ENCODE peak calls at places on chromosomes 12 and 14, in eight cellular contexts. R is pancreas, E is endothelial cell of umbilical vein, H is coronary artery, Z is cardiac muscle cell, K is foreskin fibroblast, D is OCI-LY7, N is AG10803. A is an unnamed sample.

GRCh38 chr12:51320695-51321320 is 3.2 kb downstream of the BIN2 start:
- DNase-seq in D (peak), K (no peak), H (no peak), N (peak), Z (peak), E (no peak), R (no peak), A (no peak)

GRCh38 chr12:113302466-113302865 is 32.4 kb downstream of the SLC8B1 start:
- DNase-seq in H (no peak), N (no peak), R (no peak), E (no peak), K (no peak), Z (no peak), D (no peak), A (no peak)

GRCh38 chr12:109770104-109770860 is 56.7 kb downstream of the FAM222A start:
- DNase-seq in E (no peak), D (no peak), K (no peak), Z (no peak), R (no peak), H (peak), N (no peak), A (no peak)

GRCh38 chr14:81269100-81269978 is 48.6 kb upstream of the GTF2A1 start:
- DNase-seq in H (no peak), K (peak), E (peak), Z (peak), N (peak), D (peak), R (no peak), A (peak)

GRCh38 chr12:68779280-68779679 is 28.7 kb upstream of the MDM2 start:
- DNase-seq in Z (no peak), R (no peak), D (no peak), K (no peak), E (no peak), N (no peak), H (no peak), A (no peak)

GRCh38 chr12:45362291-45362690 is 146.4 kb downstream of the ANO6 start:
- DNase-seq in Z (no peak), N (no peak), E (no peak), D (no peak), R (no peak), K (no peak), H (no peak), A (no peak)

GRCh38 chr12:30820406-30820946 is 65.7 kb upstream of the CAPRIN2 start:
- DNase-seq in R (no peak), D (no peak), N (no peak), E (no peak), H (no peak), Z (no peak), K (no peak), A (no peak)

GRCh38 chr12:89781961-89782360 is 73.3 kb upstream of the ATP2B1 start:
- DNase-seq in K (no peak), H (no peak), D (no peak), E (no peak), R (no peak), Z (no peak), N (no peak), A (no peak)

GRCh38 chr14:58701156-58701555 is 63.4 kb downstream of the DACT1 start:
- DNase-seq in N (no peak), Z (no peak), E (no peak), D (no peak), K (no peak), R (no peak), H (no peak), A (no peak)

GRCh38 chr14:95659986-95660385 is 26.2 kb upstream of the TCL1B start:
- DNase-seq in H (no peak), K (no peak), D (no peak), R (no peak), Z (no peak), N (no peak), E (no peak), A (no peak)

GRCh38 chr14:79629891-79630560 is 581.3 kb downstream of the DIO2 start:
- DNase-seq in Z (peak), H (no peak), K (no peak), R (no peak), E (no peak), N (no peak), D (no peak), A (no peak)

GRCh38 chr12:92912052-92912451 is 17.0 kb downstream of the EEA1 start:
- DNase-seq in N (peak), K (peak), D (no peak), Z (no peak), H (no peak), R (no peak), E (no peak), A (peak)

GRCh38 chr14:92597873-92598548 is 84.4 kb downstream of the RIN3 start:
- DNase-seq in E (no peak), H (no peak), N (no peak), D (no peak), Z (no peak), K (no peak), R (no peak), A (no peak)

GRCh38 chr12:52155048-52155868 is 36.6 kb downstream of the KRT80 start:
- DNase-seq in E (no peak), H (no peak), K (no peak), N (peak), R (no peak), D (no peak), Z (no peak), A (no peak)

GRCh38 chr12:63942464-63943241 is 98.2 kb downstream of the SRGAP1 start:
- DNase-seq in K (no peak), R (no peak), D (no peak), N (no peak), H (no peak), Z (no peak), E (no peak), A (no peak)

GRCh38 chr12:128388461-128388921 is 121.5 kb downstream of the TMEM132C start:
- DNase-seq in N (no peak), R (no peak), D (no peak), H (no peak), Z (no peak), K (no peak), E (no peak), A (no peak)

GRCh38 chr12:93540506-93540905 is 32.0 kb upstream of the SOCS2 start:
- DNase-seq in R (no peak), Z (no peak), E (peak), D (no peak), K (peak), H (no peak), N (peak), A (no peak)

GRCh38 chr12:47361389-47362031 is 281.8 kb upstream of the AMIGO2 start:
- DNase-seq in K (no peak), E (no peak), Z (no peak), H (no peak), R (no peak), D (peak), N (no peak), A (no peak)

GRCh38 chr14:61568572-61569011 is 126.7 kb upstream of the HIF1A start:
- DNase-seq in R (peak), N (no peak), D (peak), H (no peak), E (no peak), Z (peak), K (no peak), A (no peak)

GRCh38 chr12:52205584-52206308 is 13.9 kb upstream of the KRT80 start:
- DNase-seq in Z (no peak), K (no peak), R (no peak), E (no peak), D (no peak), H (no peak), N (no peak), A (no peak)

GRCh38 chr14:31945701-31946100 is 131.4 kb upstream of the ARHGAP5 start:
- DNase-seq in E (no peak), N (no peak), Z (no peak), R (no peak), H (no peak), K (no peak), D (no peak), A (no peak)

GRCh38 chr14:91254456-91254855 is 10.0 kb upstream of the GPR68 start:
- DNase-seq in K (no peak), N (no peak), H (no peak), Z (no peak), D (peak), E (no peak), R (no peak), A (no peak)
- H3K4me3 ChIP-seq in K (no peak), N (no peak), H (no peak), Z (no peak), D (no peak), E (no peak), R (no peak), A (no peak)

DNA sequence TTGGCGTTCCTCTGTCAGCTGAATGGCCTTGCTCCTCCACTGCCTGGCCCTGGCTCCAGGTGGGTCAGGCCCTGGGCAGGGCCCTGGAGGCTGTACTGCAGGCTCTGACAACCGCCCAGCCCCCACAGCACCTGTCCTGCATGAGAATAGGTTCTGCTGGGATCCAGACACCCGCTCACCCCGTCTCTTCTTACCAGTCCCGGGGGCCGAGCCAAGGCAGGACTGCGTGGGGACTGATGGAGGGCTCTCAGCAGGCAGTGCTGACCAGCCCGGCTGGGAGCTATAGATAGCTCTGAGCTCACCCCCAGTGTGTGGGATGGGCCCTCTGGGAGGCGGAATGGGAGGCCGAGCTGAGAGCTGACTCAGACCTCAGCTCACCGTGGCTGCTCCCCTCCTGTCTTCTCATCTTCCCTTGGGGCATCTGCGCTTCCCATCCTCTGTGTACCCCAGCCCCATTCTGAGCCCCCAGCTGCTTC is 39.6 kb downstream of the TEAD4 start:
- DNase-seq in R (peak), K (peak), H (no peak), D (no peak), N (peak), Z (peak), E (no peak), A (peak)
- TF ChIP-seq CTCF in R (no peak), K (no peak), H (no peak), D (no peak), N (no peak), Z (no peak), E (no peak), A (no peak)

GRCh38 chr12:66188584-66189475 is at the start of gene IRAK3:
- DNase-seq in E (peak), Z (peak), D (no peak), H (peak), R (peak), N (peak), K (peak), A (no peak)

GRCh38 chr12:66190519-66191406 is 1.7 kb downstream of the IRAK3 start:
- DNase-seq in E (peak), R (no peak), K (peak), N (no peak), H (no peak), Z (no peak), D (no peak), A (no peak)

GRCh38 chr12:66194122-66194521 is 5.1 kb downstream of the IRAK3 start:
- DNase-seq in K (no peak), N (no peak), D (no peak), H (no peak), E (no peak), Z (no peak), R (no peak), A (no peak)

GRCh38 chr12:66189476-66189823 is 436 bp downstream of the IRAK3 start:
- DNase-seq in R (no peak), D (no peak), Z (no peak), K (peak), H (no peak), E (no peak), N (no peak), A (no peak)

DNA sequence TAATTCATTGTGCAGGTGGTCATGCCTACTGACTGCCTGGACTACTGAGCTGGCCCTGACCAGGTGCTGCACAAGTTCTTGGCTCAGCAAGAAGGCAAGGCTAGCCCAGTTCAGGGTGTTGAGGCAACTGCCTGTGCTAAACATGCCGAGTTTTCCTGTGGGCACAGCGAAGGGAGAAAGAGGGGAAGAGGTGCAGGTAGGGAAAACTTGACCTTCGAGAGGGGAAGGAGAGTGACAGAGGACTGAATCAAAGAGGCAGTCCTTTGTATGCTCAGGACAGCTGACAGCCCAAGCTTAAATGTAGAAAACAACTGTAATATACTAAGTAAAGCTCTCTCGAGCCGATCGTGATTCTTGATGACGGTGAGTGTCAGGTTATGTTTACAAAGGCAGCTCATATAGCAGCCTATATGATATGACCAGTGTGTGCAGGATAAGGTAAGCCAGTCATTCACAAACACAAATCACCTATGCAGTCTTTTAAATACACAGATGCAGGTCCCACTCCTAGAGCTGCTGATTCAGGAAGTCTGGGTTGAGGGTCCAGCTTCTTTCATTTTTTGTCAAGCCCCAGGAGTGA is 2.6 kb downstream of the IRAK3 start:
- DNase-seq in K (no peak), E (no peak), N (no peak), D (no peak), R (no peak), Z (no peak), H (no peak), A (no peak)
- H3K4me3 ChIP-seq in K (no peak), E (no peak), N (no peak), D (no peak), R (no peak), Z (no peak), H (peak), A (no peak)

GRCh38 chr12:50132505-50133135 is 20.6 kb downstream of the COX14 start:
- DNase-seq in R (no peak), H (no peak), D (peak), N (peak), E (no peak), Z (peak), K (no peak), A (peak)
- TF ChIP-seq CTCF in R (no peak), H (no peak), D (peak), N (peak), E (no peak), Z (peak), K (peak), A (peak)

DNA sequence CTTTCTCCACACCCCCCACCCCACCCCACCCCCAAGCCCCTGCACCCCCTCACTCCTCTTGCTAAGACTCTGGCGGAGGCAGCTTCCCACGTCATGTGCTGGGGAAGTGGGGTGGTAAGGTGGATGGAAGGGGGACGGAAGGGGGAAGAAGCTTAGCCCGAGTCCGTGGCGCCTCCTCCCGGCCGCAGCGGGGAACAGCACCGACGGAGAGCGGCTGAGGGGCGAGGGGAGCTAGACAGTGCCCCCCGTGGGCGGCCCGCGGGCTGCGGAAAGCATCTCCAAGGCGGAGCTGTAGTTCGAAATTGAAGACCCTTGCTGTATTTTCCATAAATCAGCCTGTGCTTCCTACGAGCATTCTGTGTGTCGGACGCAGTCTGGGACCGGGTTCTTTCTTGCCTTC is 608 bp upstream of the GRIN2B start:
- DNase-seq in H (no peak), D (no peak), E (no peak), K (no peak), R (no peak), N (no peak), Z (peak), A (no peak)
- H3K4me3 ChIP-seq in H (peak), D (no peak), E (no peak), K (no peak), R (peak), N (no peak), Z (peak), A (no peak)

GRCh38 chr14:39174560-39175444 is at the start of gene PNN:
- DNase-seq in E (peak), H (peak), N (peak), D (peak), R (peak), K (peak), Z (peak), A (peak)

GRCh38 chr14:39173198-39173597 is 1.9 kb upstream of the PNN start:
- DNase-seq in E (no peak), N (no peak), H (no peak), D (no peak), R (no peak), K (no peak), Z (no peak), A (no peak)

GRCh38 chr14:39168591-39168990 is 1.5 kb downstream of the TRAPPC6B start:
- DNase-seq in D (no peak), N (no peak), R (no peak), H (no peak), K (no peak), Z (no peak), E (no peak), A (no peak)

GRCh38 chr14:39169541-39169900 is 612 bp downstream of the TRAPPC6B start:
- DNase-seq in R (no peak), N (no peak), E (peak), D (no peak), K (no peak), H (no peak), Z (no peak), A (no peak)
- TF ChIP-seq CTCF in R (no peak), N (no peak), E (no peak), D (no peak), K (no peak), H (no peak), Z (no peak), A (no peak)

GRCh38 chr14:104576607-104577332 is 2.8 kb upstream of the C14orf180 start:
- DNase-seq in R (no peak), H (no peak), K (no peak), E (no peak), D (no peak), Z (no peak), N (no peak), A (no peak)
- H3K4me3 ChIP-seq in R (no peak), H (no peak), K (no peak), E (no peak), D (no peak), Z (no peak), N (no peak), A (no peak)

GRCh38 chr14:74635831-74636230 is 23.8 kb upstream of the LTBP2 start:
- DNase-seq in E (no peak), R (no peak), D (no peak), N (no peak), Z (no peak), H (no peak), K (no peak), A (no peak)

GRCh38 chr14:74636424-74637183 is 24.6 kb upstream of the LTBP2 start:
- DNase-seq in N (peak), H (no peak), Z (peak), E (no peak), R (no peak), D (no peak), K (no peak), A (no peak)

GRCh38 chr14:74637184-74637562 is 25.1 kb upstream of the LTBP2 start:
- DNase-seq in E (no peak), D (no peak), K (no peak), R (no peak), Z (no peak), N (no peak), H (no peak), A (no peak)

GRCh38 chr14:74638970-74639369 is 26.9 kb upstream of the LTBP2 start:
- DNase-seq in D (no peak), K (no peak), N (peak), E (no peak), H (no peak), R (no peak), Z (no peak), A (no peak)

DNA sequence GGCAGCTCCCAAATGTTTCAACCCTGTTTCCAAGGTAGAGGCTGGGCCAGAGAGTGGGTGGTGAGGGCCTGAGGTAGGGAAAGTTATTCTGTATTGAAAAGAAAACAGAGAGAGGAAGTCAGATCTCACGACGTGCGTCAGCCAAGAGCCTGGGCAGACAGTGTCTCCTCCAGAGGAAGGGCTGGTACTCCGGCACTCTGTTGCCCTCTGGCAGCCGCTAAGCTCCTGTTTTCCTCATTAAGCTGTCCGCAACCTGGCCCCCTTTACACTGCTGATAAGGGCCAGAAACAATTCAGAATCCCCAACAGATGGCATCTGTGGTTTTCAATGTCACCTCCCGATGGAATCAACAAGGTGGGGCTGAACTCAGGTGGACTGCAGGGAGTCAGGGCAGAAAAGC is 26.0 kb upstream of the LTBP2 start:
- DNase-seq in D (no peak), N (no peak), E (peak), H (no peak), Z (peak), R (no peak), K (no peak), A (no peak)
- TF ChIP-seq CTCF in D (no peak), N (no peak), E (peak), H (no peak), Z (no peak), R (no peak), K (no peak), A (no peak)

GRCh38 chr12:53998174-53998899 is 1.6 kb upstream of the HOXC9 start:
- DNase-seq in H (no peak), Z (no peak), E (no peak), K (no peak), D (no peak), N (peak), R (no peak), A (no peak)
- H3K4me3 ChIP-seq in H (no peak), Z (no peak), E (no peak), K (peak), D (no peak), N (peak), R (no peak), A (no peak)

DNA sequence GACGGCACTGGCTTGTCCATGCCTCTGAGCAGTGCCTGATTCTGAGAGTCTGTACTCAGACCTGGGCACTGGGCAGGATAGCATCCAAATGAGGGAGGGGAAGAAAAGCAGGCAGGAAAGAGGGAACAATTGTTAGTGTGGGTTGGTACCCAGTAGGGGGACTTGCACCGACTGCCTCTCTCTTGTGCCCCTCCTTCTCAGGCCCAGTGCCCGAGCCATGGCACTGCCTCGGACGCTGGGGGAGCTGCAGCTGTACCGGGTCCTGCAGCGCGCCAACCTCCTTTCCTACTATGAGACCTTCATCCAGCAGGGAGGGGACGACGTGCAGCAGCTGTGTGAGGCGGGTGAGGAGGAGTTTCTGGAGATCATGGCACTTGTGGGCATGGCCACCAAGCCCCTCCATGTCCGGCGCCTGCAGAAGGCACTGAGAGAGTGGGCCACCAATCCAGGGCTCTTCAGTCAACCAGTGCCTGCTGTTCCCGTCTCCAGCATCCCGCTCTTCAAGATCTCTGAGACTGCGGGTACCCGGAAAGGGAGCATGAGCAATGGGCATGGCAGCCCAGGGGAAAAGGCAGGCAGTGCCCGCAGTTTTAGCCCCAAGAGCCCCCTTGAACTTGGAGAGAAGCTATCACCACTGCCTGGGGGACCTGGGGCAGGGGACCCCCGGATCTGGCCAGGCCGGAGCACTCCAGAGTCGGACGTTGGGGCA is 2.2 kb downstream of the NAB2 start:
- DNase-seq in H (no peak), K (no peak), D (no peak), Z (no peak), N (peak), E (no peak), R (peak), A (no peak)
- TF ChIP-seq CTCF in H (no peak), K (no peak), D (no peak), Z (no peak), N (peak), E (peak), R (no peak), A (peak)